ENCODE peak calls at places on chromosomes 1 and 21, in four cellular contexts. One of them, this sample, is unnamed.

GRCh38 chr1:77473690-77474089 is 191.9 kb downstream of the AK5 start:
- DNase-seq in uterus: no peak
- DNase-seq in fibroblast of lung: peak; percentile 89
- DNase-seq in heart right ventricle: no peak
- DNase-seq in this sample: no peak

GRCh38 chr1:89356658-89357400 is 7.0 kb upstream of the GBP6 start:
- DNase-seq in uterus: no peak
- DNase-seq in fibroblast of lung: peak; percentile 60
- DNase-seq in heart right ventricle: no peak
- DNase-seq in this sample: no peak

GRCh38 chr1:42944207-42944928 is 14.3 kb downstream of the SLC2A1 start:
- DNase-seq in uterus: no peak
- DNase-seq in fibroblast of lung: no peak
- DNase-seq in heart right ventricle: peak; percentile 70
- DNase-seq in this sample: no peak

GRCh38 chr1:98325646-98326441 is 335.7 kb upstream of the SNX7 start:
- DNase-seq in uterus: peak; percentile 21
- DNase-seq in fibroblast of lung: peak; percentile 89
- DNase-seq in heart right ventricle: peak; percentile 29
- DNase-seq in this sample: peak; percentile 88

GRCh38 chr1:226626577-226626956 is 78.0 kb downstream of the STUM start:
- DNase-seq in uterus: peak; percentile 87
- DNase-seq in fibroblast of lung: peak; percentile 48
- DNase-seq in heart right ventricle: peak; percentile 76
- DNase-seq in this sample: peak; percentile 89

GRCh38 chr1:217135569-217135915 is 412.3 kb upstream of the ESRRG start:
- DNase-seq in uterus: no peak
- DNase-seq in fibroblast of lung: peak; percentile 14
- DNase-seq in heart right ventricle: no peak
- DNase-seq in this sample: no peak

GRCh38 chr1:94792473-94792875 is 27.7 kb upstream of the SLC44A3 start:
- DNase-seq in uterus: no peak
- DNase-seq in fibroblast of lung: peak; percentile 84
- DNase-seq in heart right ventricle: no peak
- DNase-seq in this sample: no peak

GRCh38 chr1:18926315-18927081 is 24.1 kb upstream of the ALDH4A1 start:
- DNase-seq in uterus: no peak
- DNase-seq in fibroblast of lung: peak; percentile 96
- DNase-seq in heart right ventricle: peak; percentile 85
- DNase-seq in this sample: peak; percentile 85

GRCh38 chr1:84089470-84090261 is 54.4 kb upstream of the PRKACB start:
- DNase-seq in uterus: no peak
- DNase-seq in fibroblast of lung: peak; percentile 63
- DNase-seq in heart right ventricle: no peak
- DNase-seq in this sample: no peak

GRCh38 chr1:204920967-204921366 is 50.3 kb downstream of the NFASC start:
- DNase-seq in uterus: no peak
- DNase-seq in fibroblast of lung: no peak
- DNase-seq in heart right ventricle: no peak
- DNase-seq in this sample: no peak

GRCh38 chr1:242129103-242129502 is 130.2 kb upstream of the MAP1LC3C start:
- DNase-seq in uterus: no peak
- DNase-seq in fibroblast of lung: no peak
- DNase-seq in heart right ventricle: no peak
- DNase-seq in this sample: no peak

GRCh38 chr1:223364685-223365382 is 858 bp upstream of the SUSD4 start:
- DNase-seq in uterus: no peak
- DNase-seq in fibroblast of lung: peak; percentile 11
- DNase-seq in heart right ventricle: peak; percentile 16
- DNase-seq in this sample: no peak

GRCh38 chr1:22662318-22662717 is 9.3 kb downstream of the C1QB start:
- DNase-seq in uterus: no peak
- DNase-seq in fibroblast of lung: no peak
- DNase-seq in heart right ventricle: no peak
- DNase-seq in this sample: no peak

GRCh38 chr1:113677250-113678158 is 81.8 kb downstream of the PHTF1 start:
- DNase-seq in uterus: no peak
- DNase-seq in fibroblast of lung: peak; percentile 68
- DNase-seq in heart right ventricle: peak; percentile 35
- DNase-seq in this sample: no peak

GRCh38 chr1:179598631-179599030 is 7.0 kb downstream of the TDRD5 start:
- DNase-seq in uterus: no peak
- DNase-seq in fibroblast of lung: no peak
- DNase-seq in heart right ventricle: no peak
- DNase-seq in this sample: no peak

GRCh38 chr1:179601093-179601492 is 9.5 kb downstream of the TDRD5 start:
- DNase-seq in uterus: no peak
- DNase-seq in fibroblast of lung: no peak
- DNase-seq in heart right ventricle: no peak
- DNase-seq in this sample: no peak

DNA sequence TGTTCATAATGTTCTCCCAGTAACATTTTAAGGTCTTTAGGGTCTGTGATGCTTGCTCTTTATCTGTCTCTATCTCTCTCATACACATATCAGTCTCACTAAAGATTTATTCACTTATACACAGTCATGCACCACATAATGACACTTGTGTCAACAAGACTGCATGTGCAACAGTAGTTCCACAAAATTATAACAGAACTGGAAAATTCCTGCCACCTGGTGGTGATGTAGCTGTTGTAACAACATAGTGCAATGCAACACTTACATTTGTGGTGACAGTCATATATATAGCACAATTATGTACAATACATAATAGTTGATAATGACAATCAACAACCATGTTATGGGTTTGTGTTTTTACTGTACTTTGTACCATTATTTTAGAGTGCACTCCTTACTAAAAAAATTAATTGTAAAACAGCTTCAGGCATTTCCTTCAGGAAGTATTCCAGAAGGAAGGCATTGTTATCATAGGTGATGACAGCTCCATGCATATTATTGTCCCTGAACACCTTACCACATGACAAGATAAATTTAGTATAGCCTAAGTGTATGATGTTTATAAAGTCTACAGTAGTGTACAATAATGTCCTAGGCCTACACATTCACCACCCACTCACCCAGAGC is 8.1 kb downstream of the TDRD5 start:
- DNase-seq in uterus: no peak
- DNase-seq in fibroblast of lung: peak; percentile 19
- DNase-seq in heart right ventricle: no peak
- DNase-seq in this sample: no peak
- TF ChIP-seq CTCF in uterus: no peak
- TF ChIP-seq CTCF in fibroblast of lung: peak; percentile 45
- TF ChIP-seq CTCF in heart right ventricle: peak; percentile 41
- TF ChIP-seq CTCF in this sample: peak; percentile 36

GRCh38 chr21:44418108-44418875 is 37.0 kb upstream of the LRRC3 start:
- DNase-seq in uterus: no peak
- DNase-seq in fibroblast of lung: no peak
- DNase-seq in heart right ventricle: no peak
- DNase-seq in this sample: peak; percentile 70
- H3K9me3 ChIP-seq in uterus: no peaks in the 10 kb centered on the region
- H3K9me3 ChIP-seq in fibroblast of lung: no peaks in the 10 kb centered on the region
- H3K9me3 ChIP-seq in heart right ventricle: no peaks in the 10 kb centered on the region
- H3K9me3 ChIP-seq in this sample: no peaks in the 10 kb centered on the region

DNA sequence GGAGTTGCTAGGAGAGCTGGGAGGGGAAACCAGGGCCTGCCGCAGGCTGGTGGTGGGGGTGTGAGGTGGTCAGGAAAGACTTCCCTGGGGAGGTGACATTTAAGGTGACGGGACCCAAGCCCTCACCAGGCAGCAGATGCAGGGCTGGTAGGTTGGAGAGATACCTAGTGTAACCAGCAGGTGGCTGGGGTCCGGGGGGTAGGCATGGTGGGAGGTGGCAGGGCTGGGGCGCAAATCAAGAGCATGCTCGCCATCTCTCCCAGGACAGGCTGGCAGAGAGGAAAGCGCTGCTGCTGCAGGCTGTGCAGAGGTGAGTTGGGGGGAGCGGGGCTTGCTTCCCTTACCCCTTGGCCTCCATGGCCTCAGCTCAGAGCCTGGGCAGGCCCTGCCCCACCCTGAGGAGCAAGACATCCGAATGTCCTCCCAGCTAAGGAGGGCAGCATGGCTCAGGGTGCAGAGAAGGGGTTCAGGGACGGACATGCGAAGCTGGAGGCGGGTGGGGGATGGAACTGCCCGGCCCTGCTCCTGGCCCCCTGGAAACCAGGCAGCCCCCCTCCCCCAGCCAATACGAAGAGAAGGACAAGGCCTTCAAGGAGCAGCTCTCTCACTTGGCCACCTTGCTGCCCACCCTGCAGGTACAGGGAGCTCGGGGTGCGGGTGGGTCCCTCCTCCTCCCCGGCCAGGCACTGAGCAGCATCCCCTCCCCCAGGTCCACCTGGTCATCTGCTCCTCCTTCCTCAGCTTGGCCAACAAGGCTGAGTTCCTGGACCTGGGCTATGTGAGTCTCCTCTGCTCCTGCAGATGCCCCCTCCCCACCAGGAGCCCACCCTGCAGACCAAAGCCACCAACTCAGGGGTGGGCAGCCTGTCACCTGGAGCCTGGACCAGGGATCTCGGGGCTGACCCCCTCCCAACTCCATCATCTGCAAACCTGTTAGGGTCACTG is 4.0 kb downstream of the RNF207 start:
- DNase-seq in uterus: no peak
- DNase-seq in fibroblast of lung: no peak
- DNase-seq in heart right ventricle: no peak
- DNase-seq in this sample: no peak
- TF ChIP-seq CTCF in uterus: no peak
- TF ChIP-seq CTCF in fibroblast of lung: peak; percentile 23
- TF ChIP-seq CTCF in heart right ventricle: no peak
- TF ChIP-seq CTCF in this sample: no peak

DNA sequence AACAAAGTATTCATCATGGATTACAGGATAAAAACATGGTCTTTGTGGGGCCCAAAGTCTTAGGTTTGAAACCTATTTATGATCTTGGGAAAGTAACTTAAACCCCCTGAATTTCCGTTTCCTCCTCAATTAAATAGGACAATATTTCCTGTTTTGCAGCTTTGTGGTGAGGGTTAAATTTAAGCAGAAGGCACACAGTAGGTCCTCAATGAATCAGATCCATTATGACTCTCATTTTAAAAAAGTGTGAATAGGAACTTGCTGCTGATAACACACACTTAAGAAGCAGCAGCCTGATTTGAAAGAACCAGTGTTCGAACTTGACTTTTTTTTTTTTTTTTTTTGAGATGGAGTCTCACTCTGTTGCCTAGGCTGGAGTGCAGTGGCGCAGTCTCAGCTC is 41.4 kb upstream of the VASH2 start:
- DNase-seq in uterus: no peak
- DNase-seq in fibroblast of lung: no peak
- DNase-seq in heart right ventricle: no peak
- DNase-seq in this sample: no peak
- H3K9me3 ChIP-seq in uterus: no peaks in the 10 kb centered on the region
- H3K9me3 ChIP-seq in fibroblast of lung: no peaks in the 10 kb centered on the region
- H3K9me3 ChIP-seq in heart right ventricle: peaks cover 5% of the 10 kb centered on the region
- H3K9me3 ChIP-seq in this sample: no peaks in the 10 kb centered on the region

DNA sequence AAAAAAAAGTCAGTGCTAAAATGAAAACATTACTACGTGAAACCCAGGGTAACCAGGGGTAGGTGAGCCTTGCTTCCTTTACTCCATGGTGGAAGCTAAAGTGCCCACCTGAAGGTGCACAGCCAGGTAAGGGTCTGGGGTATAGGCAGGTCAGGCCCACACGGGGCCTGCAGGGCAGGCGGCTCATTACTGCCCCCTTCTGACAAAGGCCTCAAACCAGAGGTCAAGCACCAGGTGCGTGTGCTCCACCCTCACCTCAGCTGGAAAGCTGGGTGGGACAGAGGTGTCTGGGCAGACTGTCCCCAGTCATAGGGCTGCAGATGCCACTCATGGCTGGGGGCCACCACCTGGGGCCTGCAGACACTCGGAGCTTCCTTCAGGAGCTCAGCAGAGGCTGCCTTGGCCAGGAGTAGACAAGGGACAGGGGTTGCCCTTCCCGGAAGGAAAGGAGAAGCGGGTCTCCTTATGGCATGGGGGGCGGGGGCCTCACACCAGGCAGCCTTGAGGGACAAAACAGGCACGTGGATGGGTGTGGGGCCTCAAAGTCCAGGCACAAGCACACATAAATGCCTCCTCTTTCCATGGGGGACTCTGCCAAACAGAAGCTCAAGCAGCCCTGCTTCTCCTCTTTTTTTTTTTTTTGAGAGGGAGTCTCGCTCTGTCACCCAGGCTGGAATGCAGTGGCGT is 36.2 kb downstream of the ACOT7 start:
- DNase-seq in uterus: no peak
- DNase-seq in fibroblast of lung: no peak
- DNase-seq in heart right ventricle: no peak
- DNase-seq in this sample: no peak
- TF ChIP-seq CTCF in uterus: no peak
- TF ChIP-seq CTCF in fibroblast of lung: no peak
- TF ChIP-seq CTCF in heart right ventricle: peak; percentile 20
- TF ChIP-seq CTCF in this sample: no peak

GRCh38 chr1:3551711-3552110 is 59.6 kb downstream of the MEGF6 start:
- DNase-seq in uterus: no peak
- DNase-seq in fibroblast of lung: no peak
- DNase-seq in heart right ventricle: no peak
- DNase-seq in this sample: no peak

GRCh38 chr1:3552176-3552575 is 59.1 kb downstream of the MEGF6 start:
- DNase-seq in uterus: no peak
- DNase-seq in fibroblast of lung: no peak
- DNase-seq in heart right ventricle: no peak
- DNase-seq in this sample: no peak

GRCh38 chr1:3551290-3551678 is 60.0 kb downstream of the MEGF6 start:
- DNase-seq in uterus: no peak
- DNase-seq in fibroblast of lung: no peak
- DNase-seq in heart right ventricle: no peak
- DNase-seq in this sample: no peak

GRCh38 chr1:3548895-3549294 is 62.4 kb downstream of the MEGF6 start:
- DNase-seq in uterus: no peak
- DNase-seq in fibroblast of lung: no peak
- DNase-seq in heart right ventricle: no peak
- DNase-seq in this sample: no peak

GRCh38 chr1:3550511-3551289 is 60.6 kb downstream of the MEGF6 start:
- DNase-seq in uterus: no peak
- DNase-seq in fibroblast of lung: no peak
- DNase-seq in heart right ventricle: no peak
- DNase-seq in this sample: no peak
- H3K9me3 ChIP-seq in uterus: no peaks in the 10 kb centered on the region
- H3K9me3 ChIP-seq in fibroblast of lung: no peaks in the 10 kb centered on the region
- H3K9me3 ChIP-seq in heart right ventricle: no peaks in the 10 kb centered on the region
- H3K9me3 ChIP-seq in this sample: no peaks in the 10 kb centered on the region

GRCh38 chr21:26593800-26594199 is 20.7 kb upstream of the CYYR1 start:
- DNase-seq in uterus: no peak
- DNase-seq in fibroblast of lung: no peak
- DNase-seq in heart right ventricle: no peak
- DNase-seq in this sample: no peak

GRCh38 chr21:26591543-26591942 is 18.5 kb upstream of the CYYR1 start:
- DNase-seq in uterus: no peak
- DNase-seq in fibroblast of lung: no peak
- DNase-seq in heart right ventricle: no peak
- DNase-seq in this sample: no peak

GRCh38 chr21:26597023-26597422 is 23.9 kb upstream of the CYYR1 start:
- DNase-seq in uterus: no peak
- DNase-seq in fibroblast of lung: no peak
- DNase-seq in heart right ventricle: no peak
- DNase-seq in this sample: no peak

GRCh38 chr21:26597981-26598380 is 24.9 kb upstream of the CYYR1 start:
- DNase-seq in uterus: no peak
- DNase-seq in fibroblast of lung: no peak
- DNase-seq in heart right ventricle: no peak
- DNase-seq in this sample: no peak

GRCh38 chr21:26595971-26596370 is 22.9 kb upstream of the CYYR1 start:
- DNase-seq in uterus: no peak
- DNase-seq in fibroblast of lung: no peak
- DNase-seq in heart right ventricle: no peak
- DNase-seq in this sample: no peak
- TF ChIP-seq CTCF in uterus: no peak
- TF ChIP-seq CTCF in fibroblast of lung: no peak
- TF ChIP-seq CTCF in heart right ventricle: no peak
- TF ChIP-seq CTCF in this sample: no peak